ENCODE peak calls at places on chromosome 22, in six cellular contexts. S is HCT116, Q is K562, E is SK-N-SH, Y is HepG2, J is GM12878. O is an unnamed sample.

GRCh38 chr22:17917490-17917983 is 106.8 kb downstream of the MICAL3 start:
- DNase-seq in J (no peak), S (no peak), Y (no peak), Q (peak; percentile 93), E (no peak), O (no peak)

GRCh38 chr22:19713228-19713627 is 1.1 kb upstream of the SEPTIN5 start:
- DNase-seq in J (no peak), Y (no peak), Q (no peak), E (no peak), S (no peak), O (no peak)

GRCh38 chr22:23750744-23751440 is at the start of gene ZNF70:
- DNase-seq in J (no peak), Q (peak; percentile 85), S (peak; percentile 69), Y (peak; percentile 69), E (peak; percentile 97), O (no peak)

GRCh38 chr22:36097880-36098279 is 62.7 kb downstream of the APOL3 start:
- DNase-seq in Q (no peak), Y (no peak), S (no peak), E (no peak), J (no peak), O (no peak)

GRCh38 chr22:37273846-37274225 is 8.5 kb upstream of the CYTH4 start:
- DNase-seq in J (no peak), S (no peak), Q (no peak), Y (no peak), E (no peak), O (no peak)

GRCh38 chr22:24002849-24003248 is 2.4 kb downstream of the GSTT4 start:
- DNase-seq in Q (no peak), S (no peak), J (no peak), E (no peak), Y (no peak), O (no peak)

GRCh38 chr22:20080776-20081654 is 974 bp downstream of the DGCR8 start:
- DNase-seq in Q (peak; percentile 82), Y (peak; percentile 43), J (no peak), S (no peak), E (peak; percentile 54), O (no peak)

GRCh38 chr22:41201146-41201545 is 4.0 kb upstream of the L3MBTL2 start:
- DNase-seq in Q (no peak), J (no peak), Y (no peak), E (no peak), S (no peak), O (no peak)

GRCh38 chr22:37822079-37822833 is 926 bp upstream of the GALR3 start:
- DNase-seq in J (no peak), Q (no peak), S (no peak), Y (peak; percentile 49), E (no peak), O (no peak)

GRCh38 chr22:19994851-19995610 is 21.6 kb downstream of the ARVCF start:
- DNase-seq in Q (no peak), E (no peak), S (no peak), Y (no peak), J (no peak), O (no peak)

GRCh38 chr22:20429254-20430100 is 8.1 kb downstream of the SCARF2 start:
- DNase-seq in Q (peak; percentile 100), E (peak; percentile 74), J (no peak), S (no peak), Y (no peak), O (no peak)

GRCh38 chr22:44039566-44040171 is 15.6 kb downstream of the PARVB start:
- DNase-seq in S (no peak), Q (no peak), J (no peak), Y (no peak), E (no peak), O (no peak)

GRCh38 chr22:47439643-47440265 is 677.3 kb downstream of the TBC1D22A start:
- DNase-seq in S (no peak), Q (no peak), Y (no peak), J (no peak), E (no peak), O (no peak)

GRCh38 chr22:24134090-24134846 is 47.0 kb upstream of the SUSD2 start:
- DNase-seq in Y (no peak), S (no peak), E (no peak), Q (no peak), J (no peak), O (no peak)

GRCh38 chr22:41589260-41589600 is 410 bp downstream of the PMM1 start:
- DNase-seq in S (no peak), Q (peak; percentile 67), Y (no peak), E (peak; percentile 55), J (no peak), O (no peak)

GRCh38 chr22:19612866-19613572 is 88.8 kb upstream of the CLDN5 start:
- DNase-seq in S (no peak), Q (no peak), Y (no peak), E (no peak), J (no peak), O (no peak)

GRCh38 chr22:19422440-19423301 is 8.9 kb downstream of the HIRA start:
- DNase-seq in J (no peak), E (no peak), Q (no peak), Y (no peak), S (no peak), O (no peak)

GRCh38 chr22:50129121-50129734 is 39.4 kb downstream of the MOV10L1 start:
- DNase-seq in E (no peak), S (no peak), Y (no peak), Q (no peak), J (no peak), O (no peak)

GRCh38 chr22:27715078-27715477 is 86.5 kb downstream of the MN1 start:
- DNase-seq in Y (no peak), E (peak; percentile 71), S (no peak), J (no peak), Q (no peak), O (no peak)

GRCh38 chr22:35140879-35141745 is 75.2 kb downstream of the ISX start:
- DNase-seq in E (peak; percentile 23), Q (peak; percentile 45), S (no peak), Y (no peak), J (no peak), O (no peak)

GRCh38 chr22:27439131-27439530 is 362.4 kb downstream of the MN1 start:
- DNase-seq in J (no peak), Y (no peak), E (no peak), S (no peak), Q (no peak), O (no peak)

GRCh38 chr22:19880786-19881569 is 26.3 kb upstream of the GNB1L start:
- DNase-seq in J (no peak), Q (peak; percentile 90), Y (peak; percentile 96), E (peak; percentile 51), S (peak; percentile 41), O (peak; percentile 57)

GRCh38 chr22:41948142-41948541 is 1.2 kb upstream of the CENPM start:
- DNase-seq in Q (no peak), J (no peak), Y (peak; percentile 45), S (no peak), E (no peak), O (no peak)

GRCh38 chr22:28799125-28799833 is 1.1 kb downstream of the XBP1 start:
- DNase-seq in Q (peak; percentile 17), S (peak; percentile 35), E (peak; percentile 57), J (no peak), Y (peak; percentile 70), O (peak; percentile 51)

GRCh38 chr22:42947211-42947990 is 67.5 kb downstream of the PACSIN2 start:
- DNase-seq in S (peak; percentile 73), E (no peak), Y (peak; percentile 87), Q (no peak), J (no peak), O (no peak)

GRCh38 chr22:39568278-39568981 is 2.1 kb upstream of the CACNA1I start:
- DNase-seq in Y (no peak), J (no peak), Q (no peak), S (no peak), E (no peak), O (no peak)

GRCh38 chr22:39569066-39569465 is 1.5 kb upstream of the CACNA1I start:
- DNase-seq in Q (no peak), Y (no peak), S (no peak), J (no peak), E (no peak), O (no peak)

GRCh38 chr22:39570665-39571064 is at the start of gene CACNA1I:
- DNase-seq in Q (no peak), E (no peak), Y (no peak), S (no peak), J (no peak), O (no peak)

GRCh38 chr22:39570226-39570625 is 327 bp upstream of the CACNA1I start:
- DNase-seq in Y (no peak), Q (no peak), E (no peak), J (no peak), S (no peak), O (no peak)

GRCh38 chr22:39571538-39571937 is 985 bp downstream of the CACNA1I start:
- DNase-seq in E (no peak), Y (no peak), S (no peak), J (no peak), Q (no peak), O (no peak)
- TF ChIP-seq REST in E (no peak), Y (no peak), S (no peak), J (no peak), Q (no peak), O (no peak)

GRCh38 chr22:21984793-21985192 is 2.2 kb upstream of the TOP3B start:
- DNase-seq in Q (peak; percentile 88), S (peak; percentile 19), J (no peak), Y (no peak), E (no peak), O (no peak)
- TF ChIP-seq SIN3A in Q (no peak), S (no peak), J (no peak), Y (no peak), E (no peak), O (no peak)

GRCh38 chr22:39992088-39992826 is 2.5 kb upstream of the FAM83F start:
- DNase-seq in Y (no peak), S (no peak), J (no peak), Q (no peak), E (no peak), O (no peak)

GRCh38 chr22:39995346-39996252 is 845 bp downstream of the FAM83F start:
- DNase-seq in E (no peak), Q (no peak), S (no peak), Y (no peak), J (no peak), O (no peak)

GRCh38 chr22:39996732-39997131 is 2.0 kb downstream of the FAM83F start:
- DNase-seq in J (no peak), E (no peak), Y (no peak), Q (no peak), S (no peak), O (no peak)

GRCh38 chr22:39994566-39995345 is at the start of gene FAM83F:
- DNase-seq in E (no peak), Q (peak; percentile 58), J (no peak), Y (no peak), S (peak; percentile 24), O (no peak)

DNA sequence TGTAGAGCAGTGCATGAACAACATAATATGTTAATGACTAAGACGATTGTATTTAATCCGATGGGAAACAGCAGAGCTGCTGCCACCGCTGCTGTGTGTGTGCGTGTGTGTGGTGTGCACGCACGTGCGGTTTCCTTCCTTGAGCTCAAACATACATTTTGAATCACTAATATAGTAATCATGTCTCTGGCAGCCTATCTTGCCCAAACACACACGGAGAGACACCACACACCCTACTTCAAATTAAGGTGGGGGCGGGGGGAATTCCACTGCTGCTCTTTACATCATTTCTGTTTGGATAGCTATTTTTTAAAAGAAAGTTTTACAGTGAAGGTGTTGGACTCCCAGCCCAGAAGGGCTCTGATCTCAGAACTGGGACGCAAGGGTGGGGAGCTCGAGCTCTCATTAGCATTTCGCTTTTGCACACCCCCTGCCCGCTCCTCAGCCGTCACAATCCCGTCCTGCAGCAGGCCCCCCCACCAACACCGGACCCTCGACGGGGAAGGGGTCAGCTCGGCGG is 648 bp upstream of the FAM83F start:
- DNase-seq in J (no peak), Y (no peak), S (no peak), Q (peak; percentile 58), E (no peak), O (no peak)
- H3K4me3 ChIP-seq in J (no peak overlapping the region), Y (no peak overlapping the region), S (peak overlapping the region; percentile 45), Q (no peak overlapping the region), E (no peak overlapping the region), O (no peak overlapping the region)

GRCh38 chr22:22591348-22592299 is 32.6 kb upstream of the PRAME start:
- DNase-seq in Y (no peak), J (no peak), S (no peak), Q (peak; percentile 78), E (no peak), O (no peak)
- TF ChIP-seq REST in Y (no peak), J (no peak), S (no peak), Q (no peak), E (no peak), O (no peak)